ENCODE peak calls at places on chromosome 1, in four cellular contexts. M is activated effector memory CD4-positive, alpha-beta T cell treated with anti-CD3 and anti-CD28 coated beads, Interleukin-2, amount 50 U/mL, for 16 hours; P is NCI-H1092; W is hippocampal formation. F is an unnamed sample.

GRCh38 chr1:39886757-39887231 is 3.5 kb upstream of the TRIT1 start:
- DNase-seq in M (no peak), P (peak), W (peak), F (no peak)

GRCh38 chr1:88163187-88163586 is 520.9 kb upstream of the PKN2 start:
- DNase-seq in M (no peak), P (no peak), W (no peak), F (no peak)

GRCh38 chr1:109256971-109257681 is 7.8 kb downstream of the CELSR2 start:
- DNase-seq in M (no peak), P (no peak), W (no peak), F (no peak)

GRCh38 chr1:171313835-171314320 is at the start of gene FMO4:
- DNase-seq in M (peak), P (peak), W (peak), F (peak)

GRCh38 chr1:204941415-204942338 is 71.0 kb downstream of the NFASC start:
- DNase-seq in M (peak), P (peak), W (peak), F (peak)

GRCh38 chr1:110210604-110211502 is 739 bp downstream of the KCNC4 start:
- DNase-seq in M (peak), P (no peak), W (no peak), F (peak)

GRCh38 chr1:2320001-2320400 is 71.4 kb downstream of the MORN1 start:
- DNase-seq in M (no peak), P (no peak), W (no peak), F (no peak)

GRCh38 chr1:7315946-7316345 is 455.1 kb upstream of the VAMP3 start:
- DNase-seq in M (no peak), P (no peak), W (no peak), F (no peak)

GRCh38 chr1:198220428-198220827 is 63.6 kb downstream of the NEK7 start:
- DNase-seq in M (no peak), P (no peak), W (no peak), F (no peak)

F was measured in KBM-7.